ENCODE peak calls at places on chromosomes 13 and 19, in eight cellular contexts. X, C, B, G, I, L, K and T are unnamed samples.

GRCh38 chr13:105990256-105990958 is 545.1 kb downstream of the EFNB2 start:
- DNase-seq in C (no peak), I (no peak), X (no peak), L (peak), B (no peak), G (peak), K (no peak), T (peak)

GRCh38 chr13:40384976-40385857 is 281.2 kb downstream of the FOXO1 start:
- DNase-seq in X (no peak), L (no peak), B (no peak), I (no peak), G (no peak), C (no peak), K (no peak), T (no peak)

GRCh38 chr19:46602392-46603194 is 1.5 kb downstream of the CALM3 start:
- DNase-seq in C (no peak), X (no peak), L (no peak), K (no peak), I (no peak), B (no peak), G (no peak), T (no peak)

GRCh38 chr19:39342647-39343305 is 555 bp downstream of the SAMD4B start:
- DNase-seq in C (no peak), K (no peak), X (no peak), G (no peak), B (no peak), L (peak), I (no peak), T (no peak)

GRCh38 chr19:47231215-47232054 is 436 bp upstream of the BBC3 start:
- DNase-seq in I (peak), K (no peak), G (peak), L (peak), C (peak), X (peak), B (peak), T (peak)

GRCh38 chr13:61142506-61142905 is 273.1 kb downstream of the PCDH20 start:
- DNase-seq in C (no peak), I (no peak), G (no peak), X (no peak), B (no peak), K (no peak), L (no peak), T (no peak)

GRCh38 chr13:96089749-96090239 is at the start of gene HS6ST3:
- DNase-seq in X (no peak), L (peak), B (no peak), G (peak), I (no peak), C (peak), K (no peak), T (peak)

GRCh38 chr19:40605201-40605971 is 4.2 kb downstream of the LTBP4 start:
- DNase-seq in L (peak), K (no peak), I (peak), G (no peak), X (peak), C (peak), B (peak), T (peak)

GRCh38 chr13:107764012-107764411 is 451.3 kb downstream of the LIG4 start:
- DNase-seq in X (no peak), B (no peak), L (no peak), C (no peak), K (no peak), G (no peak), I (no peak), T (no peak)

GRCh38 chr19:1168877-1169791 is 4.9 kb downstream of the SBNO2 start:
- DNase-seq in X (peak), K (no peak), L (peak), B (no peak), C (no peak), I (no peak), G (peak), T (peak)

GRCh38 chr19:43318796-43319314 is 34.6 kb upstream of the CD177 start:
- DNase-seq in X (no peak), B (no peak), I (no peak), G (no peak), L (no peak), C (no peak), K (no peak), T (no peak)

GRCh38 chr13:37640499-37640898 is 41.9 kb upstream of the POSTN start:
- DNase-seq in X (no peak), K (no peak), L (peak), B (no peak), G (peak), I (no peak), C (no peak), T (peak)

GRCh38 chr13:20145521-20145920 is 15.3 kb downstream of the GJA3 start:
- DNase-seq in B (no peak), C (no peak), X (no peak), K (no peak), L (no peak), I (no peak), G (no peak), T (no peak)

GRCh38 chr13:95457294-95457693 is 95.2 kb upstream of the CLDN10 start:
- DNase-seq in L (peak), G (no peak), X (no peak), C (no peak), I (no peak), K (no peak), B (no peak), T (no peak)

GRCh38 chr19:54873990-54874389 is at the start of gene FCAR:
- DNase-seq in L (no peak), B (no peak), X (no peak), G (no peak), I (no peak), C (no peak), K (no peak), T (no peak)

GRCh38 chr13:36875431-36875830 is 44.6 kb downstream of the SMAD9 start:
- DNase-seq in X (no peak), G (no peak), C (peak), K (no peak), I (no peak), L (no peak), B (no peak), T (no peak)

GRCh38 chr19:45657520-45658163 is 10.4 kb upstream of the GIPR start:
- DNase-seq in B (no peak), L (no peak), I (no peak), K (no peak), G (no peak), X (no peak), C (no peak), T (no peak)

GRCh38 chr13:111659842-111660241 is 339.4 kb downstream of the TEX29 start:
- DNase-seq in G (no peak), C (no peak), L (no peak), K (no peak), X (no peak), B (no peak), I (no peak), T (no peak)

GRCh38 chr13:74978596-74978995 is 503.4 kb downstream of the TBC1D4 start:
- DNase-seq in X (no peak), C (no peak), G (no peak), I (no peak), L (no peak), B (no peak), K (no peak), T (no peak)

GRCh38 chr19:19034204-19034624 is 811 bp downstream of the ARMC6 start:
- DNase-seq in C (peak), G (peak), L (peak), I (peak), K (no peak), X (peak), B (peak), T (peak)

GRCh38 chr13:113882266-113882627 is 18.4 kb upstream of the GAS6 start:
- DNase-seq in G (no peak), C (no peak), I (peak), L (no peak), X (no peak), K (no peak), B (no peak), T (no peak)

GRCh38 chr19:17420267-17420924 is 549 bp downstream of the MVB12A start:
- DNase-seq in X (no peak), B (no peak), I (peak), L (no peak), G (peak), C (no peak), K (no peak), T (peak)

GRCh38 chr13:23637813-23638212 is 67.6 kb downstream of the TNFRSF19 start:
- DNase-seq in C (no peak), I (no peak), B (no peak), L (no peak), K (no peak), G (no peak), X (no peak), T (no peak)

GRCh38 chr13:112078216-112078615 is 11.3 kb downstream of the SOX1 start:
- DNase-seq in B (no peak), G (no peak), K (no peak), C (no peak), X (no peak), I (no peak), L (no peak), T (no peak)

GRCh38 chr19:16559896-16560295 is 12.3 kb downstream of the SLC35E1 start:
- DNase-seq in I (no peak), B (no peak), X (no peak), K (no peak), L (peak), G (no peak), C (no peak), T (peak)

GRCh38 chr19:46009530-46010510 is 13.0 kb downstream of the PGLYRP1 start:
- DNase-seq in L (peak), G (peak), X (no peak), B (peak), C (peak), K (peak), I (no peak), T (peak)

GRCh38 chr19:28737021-28737525 is 475.9 kb downstream of the UQCRFS1 start:
- DNase-seq in B (no peak), L (peak), K (no peak), C (peak), G (peak), I (no peak), X (no peak), T (peak)

GRCh38 chr19:11261431-11261901 is 858 bp downstream of the DOCK6 start:
- DNase-seq in G (no peak), L (no peak), K (no peak), B (no peak), C (no peak), X (no peak), I (no peak), T (no peak)

GRCh38 chr19:22545751-22546150 is 88.4 kb upstream of the ZNF492 start:
- DNase-seq in C (no peak), I (no peak), B (no peak), X (no peak), L (peak), G (peak), K (no peak), T (no peak)

GRCh38 chr13:113401452-113402415 is 37.8 kb upstream of the GRTP1 start:
- DNase-seq in I (no peak), L (no peak), C (no peak), G (no peak), X (no peak), K (no peak), B (no peak), T (no peak)

GRCh38 chr13:45226024-45226423 is 25.2 kb upstream of the KCTD4 start:
- DNase-seq in C (no peak), K (no peak), B (no peak), G (no peak), I (no peak), L (no peak), X (no peak), T (no peak)

GRCh38 chr19:51398096-51398704 is 7.8 kb upstream of the C19orf84 start:
- DNase-seq in G (peak), X (no peak), B (no peak), K (no peak), C (peak), I (no peak), L (peak), T (no peak)

GRCh38 chr13:44211286-44211685 is 162.3 kb upstream of the SERP2 start:
- DNase-seq in K (no peak), X (no peak), B (no peak), G (no peak), L (no peak), C (no peak), I (no peak), T (no peak)